ENCODE peak calls at places on chromosome 19, in four cellular contexts. X is ovary, K is substantia nigra, T is NCI-H1092. U is an unnamed sample.
A peak's percentile ranks its signal among the peaks of the same experiment; 100 is the strongest.

GRCh38 chr19:38850976-38851621 is 1.3 kb upstream of the HNRNPL start:
- DNase-seq in K (no peak), T (peak; percentile 56), X (peak; percentile 75), U (no peak)

GRCh38 chr19:13083627-13084026 is 19.0 kb downstream of the LYL1 start:
- DNase-seq in K (no peak), X (no peak), T (no peak), U (no peak)

GRCh38 chr19:44847144-44848035 is 1.3 kb downstream of the NECTIN2 start:
- DNase-seq in T (no peak), K (no peak), X (peak; percentile 86), U (peak; percentile 72)

GRCh38 chr19:9566729-9567128 is 17.6 kb downstream of the ZNF121 start:
- DNase-seq in K (no peak), X (no peak), T (no peak), U (no peak)

GRCh38 chr19:2759392-2759791 is 19.6 kb upstream of the SLC39A3 start:
- DNase-seq in X (no peak), T (no peak), K (no peak), U (no peak)

GRCh38 chr19:5317321-5317720 is 23.3 kb downstream of the PTPRS start:
- DNase-seq in T (no peak), X (no peak), K (no peak), U (no peak)

GRCh38 chr19:3852614-3853254 is 16.1 kb downstream of the ZFR2 start:
- DNase-seq in K (no peak), T (no peak), X (no peak), U (peak; percentile 31)

GRCh38 chr19:51607920-51608562 is 22.2 kb downstream of the SIGLEC5 start:
- DNase-seq in X (peak; percentile 71), T (no peak), K (no peak), U (no peak)

GRCh38 chr19:18280247-18281081 is 958 bp downstream of the JUND start:
- DNase-seq in X (peak; percentile 88), T (peak; percentile 85), K (peak; percentile 41), U (peak; percentile 78)

GRCh38 chr19:16228637-16229321 is 31.1 kb downstream of the AP1M1 start:
- DNase-seq in T (no peak), X (no peak), K (no peak), U (no peak)

GRCh38 chr19:51020988-51021651 is 1.6 kb upstream of the KLK10 start:
- DNase-seq in X (no peak), T (no peak), K (no peak), U (peak; percentile 38)

GRCh38 chr19:55674841-55675660 is at the start of gene EPN1:
- DNase-seq in X (peak; percentile 98), T (peak; percentile 91), K (peak; percentile 89), U (peak; percentile 97)

GRCh38 chr19:1261863-1262686 is 7.1 kb upstream of the CIRBP start:
- DNase-seq in X (peak; percentile 82), T (no peak), K (peak; percentile 33), U (peak; percentile 11)